ENCODE peak calls at places on chromosomes 5 and 9, in seven cellular contexts. T is DND-41, L is pancreas, D is brain microvascular endothelial cell, J is right atrium auricular region, N is HCT116, P is testis. W is an unnamed sample.

GRCh38 chr9:89478821-89479668 is 18.9 kb downstream of the SEMA4D start:
- DNase-seq in T (no peak), L (no peak), D (no peak), J (no peak), N (no peak), P (no peak), W (no peak)

GRCh38 chr5:55469838-55470237 is 64.9 kb downstream of the PLPP1 start:
- DNase-seq in T (no peak), L (no peak), D (no peak), J (no peak), N (no peak), P (no peak), W (no peak)

GRCh38 chr5:124729687-124730359 is 16.6 kb downstream of the ZNF608 start:
- DNase-seq in T (no peak), L (no peak), D (no peak), J (no peak), N (no peak), P (no peak), W (no peak)

GRCh38 chr9:34252670-34253459 is 74.0 kb downstream of the UBAP1 start:
- DNase-seq in T (peak; percentile 61), L (peak; percentile 33), D (peak; percentile 56), J (peak; percentile 75), N (peak; percentile 18), P (peak; percentile 82), W (peak; percentile 35)

GRCh38 chr5:153525536-153525935 is 35.1 kb downstream of the GRIA1 start:
- DNase-seq in T (no peak), L (no peak), D (no peak), J (no peak), N (no peak), P (no peak), W (no peak)

GRCh38 chr9:133732351-133733073 is 5.6 kb downstream of the SARDH start:
- DNase-seq in T (no peak), L (no peak), D (no peak), J (no peak), N (no peak), P (peak; percentile 9), W (no peak)

GRCh38 chr9:34331191-34331590 is 1.8 kb downstream of the NUDT2 start:
- DNase-seq in T (no peak), L (no peak), D (no peak), J (no peak), N (no peak), P (no peak), W (no peak)

GRCh38 chr9:116589392-116590354 is 97.4 kb upstream of the TRIM32 start:
- DNase-seq in T (peak; percentile 20), L (no peak), D (peak; percentile 78), J (no peak), N (peak; percentile 72), P (peak; percentile 39), W (peak; percentile 14)

GRCh38 chr9:82363236-82363635 is 374.7 kb downstream of the SPATA31D1 start:
- DNase-seq in T (no peak), L (no peak), D (no peak), J (no peak), N (no peak), P (no peak), W (no peak)

GRCh38 chr5:14447958-14448881 is 133.4 kb upstream of the OTULINL start:
- DNase-seq in T (no peak), L (no peak), D (peak; percentile 51), J (no peak), N (no peak), P (no peak), W (no peak)

GRCh38 chr5:83467315-83468044 is 4.1 kb upstream of the VCAN start:
- DNase-seq in T (no peak), L (no peak), D (peak; percentile 18), J (peak; percentile 82), N (no peak), P (no peak), W (no peak)

GRCh38 chr9:108196332-108196731 is 659.5 kb downstream of the ACTL7B start:
- DNase-seq in T (no peak), L (no peak), D (no peak), J (no peak), N (no peak), P (no peak), W (no peak)

GRCh38 chr9:69898714-69899209 is 78.1 kb downstream of the CFAP95 start:
- DNase-seq in T (no peak), L (no peak), D (peak; percentile 74), J (no peak), N (peak; percentile 85), P (no peak), W (no peak)

GRCh38 chr9:96462538-96462937 is 12.6 kb downstream of the HABP4 start:
- DNase-seq in T (no peak), L (no peak), D (no peak), J (no peak), N (no peak), P (no peak), W (no peak)

GRCh38 chr5:1175015-1175414 is 26.4 kb upstream of the SLC6A19 start:
- DNase-seq in T (no peak), L (peak; percentile 11), D (no peak), J (no peak), N (no peak), P (peak; percentile 8), W (no peak)

GRCh38 chr9:106583751-106584150 is 279.2 kb upstream of the ZNF462 start:
- DNase-seq in T (no peak), L (no peak), D (no peak), J (no peak), N (no peak), P (no peak), W (no peak)

DNA sequence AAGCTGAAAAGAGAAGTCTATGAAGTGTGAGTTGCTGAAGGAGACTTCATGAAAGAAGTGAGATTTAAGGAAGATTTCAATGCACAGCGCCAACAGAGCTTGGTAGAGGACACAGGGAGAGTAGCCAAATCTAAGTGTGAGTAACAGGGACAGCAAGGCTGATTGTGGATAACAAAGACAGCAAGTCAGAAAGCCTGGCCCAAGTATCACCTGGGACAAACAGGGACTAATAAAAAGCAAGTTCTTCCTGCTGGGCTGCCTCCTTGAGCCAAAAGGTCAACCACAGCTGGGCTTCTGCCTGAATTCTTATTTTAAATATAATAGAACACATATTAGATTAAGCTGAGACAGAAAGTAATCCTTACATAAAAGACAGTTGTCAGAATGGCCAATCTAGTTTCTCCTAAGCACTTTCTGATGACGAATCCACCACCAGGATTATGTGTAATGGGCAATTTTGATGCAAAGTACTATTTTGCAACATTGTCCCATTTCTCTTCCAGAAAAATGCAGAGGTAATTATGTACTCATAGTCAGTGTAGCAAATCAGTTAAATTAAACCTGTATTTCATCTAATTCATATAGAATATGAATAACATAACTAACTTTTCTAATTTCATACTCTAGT is 73.8 kb downstream of the MAPKAP1 start:
- DNase-seq in T (no peak), L (no peak), D (no peak), J (no peak), N (no peak), P (no peak), W (no peak)
- H3K4me3 ChIP-seq in T (no peak overlapping the region), L (no peak overlapping the region), D (no peak overlapping the region), J (no peak overlapping the region), N (no peak overlapping the region), P (no peak overlapping the region), W (no peak overlapping the region)

GRCh38 chr5:140550147-140551079 is 3.0 kb downstream of the EIF4EBP3 start:
- DNase-seq in T (no peak), L (no peak), D (no peak), J (no peak), N (no peak), P (no peak), W (no peak)

GRCh38 chr5:140548300-140548688 is 832 bp downstream of the EIF4EBP3 start:
- DNase-seq in T (no peak), L (no peak), D (no peak), J (no peak), N (no peak), P (no peak), W (no peak)

GRCh38 chr5:140549237-140550144 is 2.0 kb downstream of the EIF4EBP3 start:
- DNase-seq in T (peak; percentile 45), L (no peak), D (peak; percentile 11), J (peak; percentile 81), N (no peak), P (peak; percentile 67), W (peak; percentile 66)

GRCh38 chr5:140547508-140548299 is at the start of gene EIF4EBP3:
- DNase-seq in T (peak; percentile 82), L (peak; percentile 97), D (peak; percentile 97), J (peak; percentile 99), N (peak; percentile 61), P (peak; percentile 97), W (peak; percentile 81)

GRCh38 chr5:140548791-140549190 is 1.3 kb downstream of the EIF4EBP3 start:
- DNase-seq in T (no peak), L (no peak), D (no peak), J (no peak), N (no peak), P (no peak), W (no peak)
- H3K4me3 ChIP-seq in T (no peak overlapping the region), L (no peak overlapping the region), D (no peak overlapping the region), J (no peak overlapping the region), N (no peak overlapping the region), P (no peak overlapping the region), W (peak overlapping the region; percentile 63)

DNA sequence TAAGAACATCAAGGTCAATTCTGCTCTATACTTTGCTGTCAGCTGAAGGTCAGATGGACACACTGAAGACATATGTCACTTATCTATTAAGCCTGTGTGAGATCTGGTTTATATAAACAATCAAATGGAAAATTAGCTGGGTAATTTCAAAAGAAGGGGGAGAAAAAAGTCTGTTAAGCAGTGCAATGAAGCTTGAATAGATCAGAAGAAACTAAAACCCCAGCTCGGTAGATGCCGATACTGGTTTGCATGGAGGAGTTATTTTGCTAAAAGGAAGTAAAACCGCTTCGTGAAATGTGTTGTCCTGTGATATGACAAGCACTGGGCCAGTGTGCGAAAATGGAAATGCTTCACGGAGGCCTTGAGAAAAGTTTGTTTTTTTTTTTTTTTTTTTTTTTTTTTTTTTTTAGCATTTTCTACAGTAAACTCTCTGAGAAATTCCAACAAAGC is 148.8 kb downstream of the MEF2C start:
- DNase-seq in T (no peak), L (no peak), D (no peak), J (no peak), N (no peak), P (peak; percentile 29), W (peak; percentile 36)
- H3K4me3 ChIP-seq in T (no peak overlapping the region), L (no peak overlapping the region), D (no peak overlapping the region), J (peak overlapping the region; percentile 29), N (no peak overlapping the region), P (no peak overlapping the region), W (no peak overlapping the region)

GRCh38 chr5:160167623-160168165 is 48.4 kb upstream of the PWWP2A start:
- DNase-seq in T (no peak), L (no peak), D (no peak), J (no peak), N (no peak), P (no peak), W (no peak)
- H3K4me3 ChIP-seq in T (no peak overlapping the region), L (no peak overlapping the region), D (no peak overlapping the region), J (no peak overlapping the region), N (no peak overlapping the region), P (no peak overlapping the region), W (no peak overlapping the region)

W was measured in Jurkat, Clone E6-1.